ENCODE peak calls at places on chromosomes 4 and X, in eight cellular contexts. J is esophagus muscularis mucosa, H is mesendoderm, S is neuronal stem cell, R is lower lobe of right lung, D is H1, L is ascending aorta, T is neural progenitor cell. E is an unnamed sample.

GRCh38 chrX:2714551-2714950 is 23.5 kb downstream of the CD99 start:
- DNase-seq in T (no peak), S (no peak), R (no peak), D (no peak), H (no peak), L (no peak), J (no peak), E (no peak)

GRCh38 chr4:137677851-137678250 is 145.6 kb upstream of the PCDH18 start:
- DNase-seq in S (no peak), D (no peak), T (no peak), H (no peak), L (no peak), J (no peak), R (no peak), E (no peak)

GRCh38 chr4:139630991-139631390 is 34.6 kb upstream of the MGST2 start:
- DNase-seq in R (no peak), J (no peak), H (peak; percentile 46), D (no peak), S (peak; percentile 49), T (peak; percentile 59), L (no peak), E (no peak)

GRCh38 chr4:3491681-3492405 is 28.7 kb downstream of the DOK7 start:
- DNase-seq in R (no peak), H (peak; percentile 56), T (no peak), L (no peak), J (no peak), D (no peak), S (no peak), E (no peak)

GRCh38 chr4:155660436-155660835 is 6.2 kb upstream of the GUCY1A1 start:
- DNase-seq in H (no peak), R (no peak), L (no peak), T (no peak), J (no peak), S (no peak), D (no peak), E (no peak)

GRCh38 chr4:57040510-57040909 is 61.8 kb downstream of the POLR2B start:
- DNase-seq in L (no peak), J (no peak), R (no peak), D (no peak), H (no peak), S (no peak), T (peak; percentile 12), E (no peak)

GRCh38 chr4:174869334-174869733 is 40.3 kb upstream of the GLRA3 start:
- DNase-seq in L (no peak), D (no peak), J (no peak), S (no peak), T (no peak), H (no peak), R (no peak), E (no peak)

GRCh38 chr4:171812377-171813194 is 618 bp upstream of the GALNTL6 start:
- DNase-seq in J (peak; percentile 87), T (peak; percentile 61), L (no peak), S (peak; percentile 39), H (peak; percentile 24), D (no peak), R (no peak), E (no peak)

GRCh38 chr4:144819591-144819990 is 173.6 kb downstream of the HHIP start:
- DNase-seq in L (no peak), S (no peak), J (no peak), T (no peak), H (no peak), R (no peak), D (no peak), E (no peak)

GRCh38 chr4:187236491-187236890 is 512.8 kb upstream of the FAT1 start:
- DNase-seq in H (no peak), R (no peak), S (no peak), J (no peak), L (no peak), T (no peak), D (no peak), E (no peak)

GRCh38 chr4:186724861-186725419 is 1.3 kb upstream of the FAT1 start:
- DNase-seq in J (peak; percentile 87), R (no peak), H (peak; percentile 66), S (no peak), T (peak; percentile 50), L (no peak), D (no peak), E (peak; percentile 14)

GRCh38 chr4:146520894-146521542 is 722 bp downstream of the SLC10A7 start:
- DNase-seq in J (no peak), S (peak; percentile 9), H (no peak), D (no peak), R (no peak), T (peak; percentile 27), L (no peak), E (peak; percentile 59)

GRCh38 chrX:153828308-153828707 is 2.0 kb downstream of the PDZD4 start:
- DNase-seq in R (no peak), H (peak; percentile 40), T (no peak), S (no peak), J (no peak), D (no peak), L (no peak), E (no peak)
- H3K4me3 ChIP-seq in R (peak overlapping the region; percentile 43), H (no peak overlapping the region), T (peak overlapping the region; percentile 51), S (peak overlapping the region; percentile 30), J (peak overlapping the region; percentile 60), D (peak overlapping the region; percentile 48), L (peak overlapping the region; percentile 68), E (no peak overlapping the region)

GRCh38 chrX:153700376-153700945 is 12.7 kb downstream of the SLC6A8 start:
- DNase-seq in S (no peak), H (no peak), D (no peak), R (no peak), L (no peak), J (no peak), T (no peak), E (peak; percentile 42)
- H3K36me3 ChIP-seq in S (peaks cover 2% of the 10 kb centered on the region), H (no peaks in the 10 kb centered on the region), D (peaks cover 29% of the 10 kb centered on the region), R (peaks cover 34% of the 10 kb centered on the region), L (peaks cover 17% of the 10 kb centered on the region), J (peaks cover 44% of the 10 kb centered on the region), T (no peaks in the 10 kb centered on the region), E (no peaks in the 10 kb centered on the region)

DNA sequence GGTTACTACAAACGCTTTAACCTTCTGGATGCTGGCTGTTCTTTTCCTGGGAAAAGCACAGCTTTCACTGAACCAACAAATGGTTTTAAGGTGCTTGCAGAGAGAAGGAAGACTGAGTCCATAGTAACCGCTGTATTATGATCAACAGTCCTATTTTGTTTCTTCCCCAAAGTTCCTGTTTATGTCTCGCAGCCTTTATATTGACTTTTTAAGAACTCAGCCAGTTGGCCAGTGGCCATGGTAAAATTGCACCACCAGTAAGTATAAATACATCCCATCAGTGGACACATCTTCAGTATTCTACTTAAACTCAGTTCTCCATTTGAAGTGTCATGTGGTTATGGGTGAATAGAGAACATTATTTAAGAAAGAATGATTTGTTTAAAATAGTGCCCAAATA is 286.9 kb downstream of the ARHGAP24 start:
- DNase-seq in L (peak; percentile 14), J (no peak), S (no peak), R (peak; percentile 57), D (no peak), T (no peak), H (no peak), E (no peak)
- H3K4me1 ChIP-seq in L (no peaks in the 10 kb centered on the region), J (peaks cover 32% of the 10 kb centered on the region), S (no peaks in the 10 kb centered on the region), R (peaks cover 25% of the 10 kb centered on the region), D (no peaks in the 10 kb centered on the region), T (peaks cover 9% of the 10 kb centered on the region), H (no peaks in the 10 kb centered on the region), E (peaks cover 10% of the 10 kb centered on the region)

DNA sequence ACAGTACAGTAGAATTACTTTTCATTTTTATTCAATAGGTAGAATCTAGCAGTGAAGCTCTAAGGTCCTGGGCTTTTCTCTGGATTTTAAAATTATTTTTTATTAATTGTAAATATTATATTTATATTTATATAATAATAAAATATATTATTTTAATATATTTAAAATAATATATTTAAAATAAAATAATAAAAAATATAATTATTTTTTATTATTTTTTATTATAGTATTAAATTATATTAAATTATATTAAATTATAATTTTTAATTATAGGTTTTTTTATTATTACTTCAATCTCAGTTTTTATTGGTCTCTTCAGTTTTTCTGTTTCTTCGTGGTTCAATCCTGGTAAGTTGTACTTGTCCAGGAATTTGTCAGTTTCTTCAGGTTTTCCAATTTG is 49.7 kb upstream of the PABPC4L start:
- DNase-seq in H (no peak), R (no peak), S (no peak), J (no peak), D (no peak), L (no peak), T (no peak), E (no peak)
- H3K4me3 ChIP-seq in H (no peak overlapping the region), R (no peak overlapping the region), S (no peak overlapping the region), J (no peak overlapping the region), D (no peak overlapping the region), L (no peak overlapping the region), T (no peak overlapping the region), E (no peak overlapping the region)

E was measured in SJCRH30.